ENCODE peak calls at places on chromosomes 13 and 19, in eight cellular contexts. One of them, this sample, is unnamed.
A peak's percentile ranks its signal among the peaks of the same experiment; 100 is the strongest.

GRCh38 chr13:25973576-25973975 is 78.2 kb downstream of the SHISA2 start:
- DNase-seq in suprapubic skin: no peak
- DNase-seq in right lobe of liver: no peak
- DNase-seq in GM23338: no peak
- DNase-seq in heart right ventricle: no peak
- DNase-seq in PC-3: no peak
- DNase-seq in neural progenitor cell: no peak
- DNase-seq in breast epithelium: no peak
- DNase-seq in this sample: peak; percentile 31

GRCh38 chr13:66424417-66424816 is 805.7 kb downstream of the PCDH9 start:
- DNase-seq in PC-3: peak; percentile 22
- DNase-seq in suprapubic skin: no peak
- DNase-seq in heart right ventricle: no peak
- DNase-seq in GM23338: no peak
- DNase-seq in neural progenitor cell: no peak
- DNase-seq in breast epithelium: no peak
- DNase-seq in right lobe of liver: no peak
- DNase-seq in this sample: no peak

GRCh38 chr13:37565425-37565824 is 33.1 kb downstream of the POSTN start:
- DNase-seq in breast epithelium: no peak
- DNase-seq in heart right ventricle: no peak
- DNase-seq in neural progenitor cell: no peak
- DNase-seq in right lobe of liver: no peak
- DNase-seq in PC-3: no peak
- DNase-seq in GM23338: no peak
- DNase-seq in suprapubic skin: no peak
- DNase-seq in this sample: no peak

GRCh38 chr19:313169-313987 is 22.2 kb upstream of the PLPP2 start:
- DNase-seq in heart right ventricle: no peak
- DNase-seq in neural progenitor cell: no peak
- DNase-seq in suprapubic skin: no peak
- DNase-seq in GM23338: no peak
- DNase-seq in PC-3: no peak
- DNase-seq in breast epithelium: no peak
- DNase-seq in right lobe of liver: no peak
- DNase-seq in this sample: no peak

GRCh38 chr19:20667281-20667680 is 5.9 kb upstream of the ZNF626 start:
- DNase-seq in heart right ventricle: no peak
- DNase-seq in breast epithelium: no peak
- DNase-seq in PC-3: no peak
- DNase-seq in right lobe of liver: no peak
- DNase-seq in GM23338: no peak
- DNase-seq in neural progenitor cell: no peak
- DNase-seq in suprapubic skin: no peak
- DNase-seq in this sample: no peak

GRCh38 chr13:112159575-112160547 is 92.9 kb downstream of the SOX1 start:
- DNase-seq in right lobe of liver: no peak
- DNase-seq in heart right ventricle: no peak
- DNase-seq in PC-3: no peak
- DNase-seq in breast epithelium: peak; percentile 10
- DNase-seq in GM23338: peak; percentile 42
- DNase-seq in neural progenitor cell: no peak
- DNase-seq in suprapubic skin: no peak
- DNase-seq in this sample: no peak

GRCh38 chr19:41691268-41691970 is 3.3 kb upstream of the CEACAM7 start:
- DNase-seq in breast epithelium: no peak
- DNase-seq in PC-3: peak; percentile 27
- DNase-seq in neural progenitor cell: no peak
- DNase-seq in heart right ventricle: no peak
- DNase-seq in right lobe of liver: no peak
- DNase-seq in GM23338: peak; percentile 78
- DNase-seq in suprapubic skin: no peak
- DNase-seq in this sample: peak; percentile 6

GRCh38 chr13:90792335-90792734 is 555.2 kb upstream of the MIR17HG start:
- DNase-seq in GM23338: no peak
- DNase-seq in heart right ventricle: no peak
- DNase-seq in PC-3: peak; percentile 51
- DNase-seq in neural progenitor cell: no peak
- DNase-seq in breast epithelium: no peak
- DNase-seq in suprapubic skin: no peak
- DNase-seq in right lobe of liver: no peak
- DNase-seq in this sample: no peak

GRCh38 chr19:20928371-20928770 is 5.3 kb downstream of the ZNF85 start:
- DNase-seq in heart right ventricle: no peak
- DNase-seq in breast epithelium: no peak
- DNase-seq in neural progenitor cell: no peak
- DNase-seq in GM23338: no peak
- DNase-seq in PC-3: no peak
- DNase-seq in suprapubic skin: no peak
- DNase-seq in right lobe of liver: no peak
- DNase-seq in this sample: no peak

GRCh38 chr19:17405250-17406038 is at the start of gene BST2:
- DNase-seq in PC-3: no peak
- DNase-seq in suprapubic skin: no peak
- DNase-seq in GM23338: peak; percentile 78
- DNase-seq in breast epithelium: no peak
- DNase-seq in right lobe of liver: peak; percentile 68
- DNase-seq in heart right ventricle: peak; percentile 65
- DNase-seq in neural progenitor cell: peak; percentile 53
- DNase-seq in this sample: no peak

GRCh38 chr19:13839193-13839937 is 37.6 kb upstream of the NANOS3 start:
- DNase-seq in right lobe of liver: peak; percentile 89
- DNase-seq in neural progenitor cell: peak; percentile 44
- DNase-seq in breast epithelium: peak; percentile 89
- DNase-seq in PC-3: peak; percentile 94
- DNase-seq in heart right ventricle: peak; percentile 90
- DNase-seq in GM23338: peak; percentile 78
- DNase-seq in suprapubic skin: peak; percentile 94
- DNase-seq in this sample: peak; percentile 56

GRCh38 chr19:9323919-9324583 is at the start of gene ZNF559:
- DNase-seq in suprapubic skin: peak; percentile 95
- DNase-seq in right lobe of liver: peak; percentile 90
- DNase-seq in neural progenitor cell: peak; percentile 97
- DNase-seq in GM23338: peak; percentile 96
- DNase-seq in PC-3: peak; percentile 96
- DNase-seq in breast epithelium: peak; percentile 94
- DNase-seq in heart right ventricle: peak; percentile 96
- DNase-seq in this sample: peak; percentile 93

GRCh38 chr13:98752111-98752941 is at the start of gene SLC15A1:
- DNase-seq in right lobe of liver: peak; percentile 56
- DNase-seq in neural progenitor cell: peak; percentile 33
- DNase-seq in GM23338: peak; percentile 66
- DNase-seq in breast epithelium: no peak
- DNase-seq in heart right ventricle: no peak
- DNase-seq in PC-3: no peak
- DNase-seq in suprapubic skin: no peak
- DNase-seq in this sample: no peak

GRCh38 chr19:55134732-55135131 is 14.3 kb downstream of the TNNT1 start:
- DNase-seq in right lobe of liver: no peak
- DNase-seq in GM23338: no peak
- DNase-seq in suprapubic skin: no peak
- DNase-seq in breast epithelium: no peak
- DNase-seq in heart right ventricle: no peak
- DNase-seq in neural progenitor cell: no peak
- DNase-seq in PC-3: no peak
- DNase-seq in this sample: no peak

GRCh38 chr19:13016245-13016627 is 21.0 kb downstream of the NFIX start:
- DNase-seq in PC-3: peak; percentile 39
- DNase-seq in GM23338: no peak
- DNase-seq in heart right ventricle: no peak
- DNase-seq in neural progenitor cell: no peak
- DNase-seq in right lobe of liver: no peak
- DNase-seq in suprapubic skin: no peak
- DNase-seq in breast epithelium: no peak
- DNase-seq in this sample: no peak

GRCh38 chr19:13665125-13665903 is 99.0 kb upstream of the MRI1 start:
- DNase-seq in PC-3: no peak
- DNase-seq in neural progenitor cell: no peak
- DNase-seq in heart right ventricle: no peak
- DNase-seq in right lobe of liver: no peak
- DNase-seq in GM23338: no peak
- DNase-seq in breast epithelium: no peak
- DNase-seq in suprapubic skin: no peak
- DNase-seq in this sample: no peak

GRCh38 chr19:39599116-39599515 is 3.2 kb upstream of the LGALS13 start:
- DNase-seq in suprapubic skin: no peak
- DNase-seq in breast epithelium: no peak
- DNase-seq in neural progenitor cell: peak; percentile 77
- DNase-seq in PC-3: peak; percentile 24
- DNase-seq in right lobe of liver: no peak
- DNase-seq in GM23338: peak; percentile 69
- DNase-seq in heart right ventricle: peak; percentile 18
- DNase-seq in this sample: no peak

GRCh38 chr19:35738887-35739229 is 3.4 kb downstream of the IGFLR1 start:
- DNase-seq in breast epithelium: no peak
- DNase-seq in heart right ventricle: no peak
- DNase-seq in right lobe of liver: no peak
- DNase-seq in neural progenitor cell: no peak
- DNase-seq in PC-3: no peak
- DNase-seq in suprapubic skin: no peak
- DNase-seq in GM23338: no peak
- DNase-seq in this sample: no peak

DNA sequence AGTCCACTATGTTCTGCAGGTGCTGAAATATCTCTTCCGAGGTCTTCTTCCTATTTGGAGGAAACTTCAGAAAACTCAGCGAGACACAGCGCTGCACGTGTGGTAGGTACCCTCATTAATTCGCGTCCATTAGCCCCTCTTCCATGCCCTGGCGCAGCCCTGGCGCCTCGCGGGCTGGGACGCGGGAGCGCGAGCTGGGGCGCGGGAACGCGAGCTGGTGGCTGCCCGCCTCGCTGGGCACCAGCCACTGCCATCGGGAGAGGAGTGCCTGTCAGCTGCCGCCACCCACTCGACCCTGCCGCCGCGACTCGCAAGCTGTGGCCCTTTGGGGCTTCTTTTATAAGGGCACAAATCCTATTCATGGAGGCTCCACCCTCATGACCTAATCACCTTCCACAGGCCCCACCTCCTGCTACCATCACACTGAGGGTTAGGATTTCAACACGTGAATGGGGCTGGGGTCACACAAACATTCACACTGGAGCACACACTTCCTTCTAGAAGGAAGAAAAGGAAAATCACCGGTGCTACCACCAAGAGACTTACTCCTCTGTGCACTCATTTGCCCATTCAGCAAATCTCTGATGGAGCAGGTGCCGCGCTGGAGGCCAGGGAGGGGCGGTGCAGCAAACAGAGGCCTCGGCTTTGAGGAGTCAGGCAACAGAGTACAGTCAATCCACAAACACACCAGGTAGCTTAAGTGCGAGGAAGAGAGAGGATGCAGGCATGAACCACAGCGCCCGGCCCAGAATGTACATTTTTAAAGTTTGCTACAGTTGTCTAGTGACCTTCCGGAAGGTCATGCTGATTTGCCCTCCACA is 43.0 kb upstream of the LATS2 start:
- DNase-seq in right lobe of liver: no peak
- DNase-seq in breast epithelium: no peak
- DNase-seq in heart right ventricle: no peak
- DNase-seq in PC-3: no peak
- DNase-seq in neural progenitor cell: no peak
- DNase-seq in GM23338: peak; percentile 35
- DNase-seq in suprapubic skin: no peak
- DNase-seq in this sample: no peak
- H3K4me1 ChIP-seq in right lobe of liver: no peaks in the 10 kb centered on the region
- H3K4me1 ChIP-seq in breast epithelium: no peaks in the 10 kb centered on the region
- H3K4me1 ChIP-seq in heart right ventricle: no peaks in the 10 kb centered on the region
- H3K4me1 ChIP-seq in PC-3: peaks cover 10% of the 10 kb centered on the region
- H3K4me1 ChIP-seq in neural progenitor cell: no peaks in the 10 kb centered on the region
- H3K4me1 ChIP-seq in GM23338: no peaks in the 10 kb centered on the region
- H3K4me1 ChIP-seq in suprapubic skin: no peaks in the 10 kb centered on the region
- H3K4me1 ChIP-seq in this sample: no peaks in the 10 kb centered on the region

DNA sequence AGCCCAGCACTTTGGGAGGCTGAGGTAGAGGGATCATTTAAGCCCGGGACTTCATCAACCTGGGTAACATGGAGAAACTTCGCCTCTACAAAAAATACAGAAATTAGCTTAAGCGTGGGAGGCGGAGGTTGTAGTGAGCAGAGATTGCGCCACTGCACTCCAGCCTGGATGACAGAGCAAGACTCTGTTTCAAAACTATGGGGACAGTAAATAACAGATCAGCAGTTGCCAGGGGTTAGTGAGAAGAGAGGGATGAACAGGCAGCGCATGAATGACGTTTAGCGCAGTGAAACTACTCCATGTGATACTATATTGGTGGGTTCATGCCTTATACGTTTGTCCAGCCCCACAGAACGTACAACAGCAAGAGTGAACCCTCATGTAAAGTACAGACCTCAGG is 7.1 kb upstream of the ICAM3 start:
- DNase-seq in neural progenitor cell: no peak
- DNase-seq in suprapubic skin: no peak
- DNase-seq in GM23338: no peak
- DNase-seq in breast epithelium: no peak
- DNase-seq in PC-3: no peak
- DNase-seq in heart right ventricle: no peak
- DNase-seq in right lobe of liver: peak; percentile 55
- DNase-seq in this sample: no peak
- H3K4me3 ChIP-seq in neural progenitor cell: no peak overlapping the region
- H3K4me3 ChIP-seq in suprapubic skin: no peak overlapping the region
- H3K4me3 ChIP-seq in GM23338: no peak overlapping the region
- H3K4me3 ChIP-seq in breast epithelium: no peak overlapping the region
- H3K4me3 ChIP-seq in PC-3: no peak overlapping the region
- H3K4me3 ChIP-seq in heart right ventricle: no peak overlapping the region
- H3K4me3 ChIP-seq in right lobe of liver: no peak overlapping the region
- H3K4me3 ChIP-seq in this sample: no peak overlapping the region

DNA sequence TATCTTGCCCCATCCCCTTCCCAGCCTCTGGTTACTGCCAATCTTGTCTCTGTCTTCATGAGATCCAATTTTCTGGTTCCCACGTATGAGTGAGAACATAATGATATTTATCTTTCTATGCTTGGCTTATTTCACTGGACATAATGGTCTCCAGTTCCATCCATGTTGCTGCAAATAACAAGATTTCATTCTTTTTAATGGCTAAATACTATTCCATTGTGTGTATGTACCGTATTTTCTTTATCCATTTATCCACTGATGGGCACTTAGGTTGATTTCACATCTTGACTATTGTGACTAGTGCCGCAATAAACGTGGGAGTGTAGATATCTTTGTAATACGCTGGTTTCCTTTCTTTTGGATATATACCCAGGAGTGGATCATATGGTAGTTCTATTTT is 43.0 kb downstream of the CHST8 start:
- DNase-seq in right lobe of liver: no peak
- DNase-seq in suprapubic skin: no peak
- DNase-seq in breast epithelium: no peak
- DNase-seq in heart right ventricle: no peak
- DNase-seq in PC-3: no peak
- DNase-seq in neural progenitor cell: no peak
- DNase-seq in GM23338: no peak
- DNase-seq in this sample: no peak
- H3K4me1 ChIP-seq in right lobe of liver: no peaks in the 10 kb centered on the region
- H3K4me1 ChIP-seq in suprapubic skin: no peaks in the 10 kb centered on the region
- H3K4me1 ChIP-seq in breast epithelium: no peaks in the 10 kb centered on the region
- H3K4me1 ChIP-seq in heart right ventricle: no peaks in the 10 kb centered on the region
- H3K4me1 ChIP-seq in PC-3: no peaks in the 10 kb centered on the region
- H3K4me1 ChIP-seq in neural progenitor cell: no peaks in the 10 kb centered on the region
- H3K4me1 ChIP-seq in GM23338: no peaks in the 10 kb centered on the region
- H3K4me1 ChIP-seq in this sample: no peaks in the 10 kb centered on the region

DNA sequence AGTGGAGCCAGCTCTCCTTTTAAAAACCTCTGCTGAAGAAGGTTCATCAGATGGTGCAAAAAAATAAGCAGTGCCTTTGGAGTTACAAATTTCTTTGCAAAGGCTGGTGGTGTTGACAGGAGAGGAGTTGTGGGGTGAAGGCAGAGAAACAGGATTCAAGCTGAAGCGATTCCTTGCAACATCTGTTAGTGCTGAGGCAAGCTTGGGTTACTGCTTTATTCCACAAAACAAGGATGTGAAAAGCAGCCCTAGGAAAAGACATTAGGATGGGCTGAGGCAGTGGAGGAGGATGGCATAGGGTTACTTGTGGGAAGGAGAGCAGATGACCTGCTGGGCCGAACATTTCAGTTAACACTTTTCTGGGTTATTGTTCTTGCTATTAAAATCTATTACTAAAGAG is 390.7 kb downstream of the DLEU7 start:
- DNase-seq in breast epithelium: no peak
- DNase-seq in GM23338: no peak
- DNase-seq in heart right ventricle: no peak
- DNase-seq in PC-3: no peak
- DNase-seq in neural progenitor cell: no peak
- DNase-seq in right lobe of liver: no peak
- DNase-seq in suprapubic skin: no peak
- DNase-seq in this sample: no peak
- H3K4me3 ChIP-seq in breast epithelium: no peak overlapping the region
- H3K4me3 ChIP-seq in GM23338: no peak overlapping the region
- H3K4me3 ChIP-seq in heart right ventricle: no peak overlapping the region
- H3K4me3 ChIP-seq in PC-3: no peak overlapping the region
- H3K4me3 ChIP-seq in neural progenitor cell: no peak overlapping the region
- H3K4me3 ChIP-seq in right lobe of liver: no peak overlapping the region
- H3K4me3 ChIP-seq in suprapubic skin: no peak overlapping the region
- H3K4me3 ChIP-seq in this sample: no peak overlapping the region

This sample was measured in naive thymus-derived CD4-positive, alpha-beta T cell.